ENCODE peak calls at places on chromosomes 4 and X, in six cellular contexts. V, Y, U, J, T and D are unnamed samples.

GRCh38 chr4:47714269-47714668 is 123.6 kb downstream of the CORIN start:
- DNase-seq in V (no peak), Y (no peak), U (no peak), J (no peak), T (no peak), D (no peak)

GRCh38 chr4:73589261-73589847 is 30.9 kb downstream of the RASSF6 start:
- DNase-seq in V (peak), Y (no peak), U (no peak), J (no peak), T (peak), D (no peak)

GRCh38 chrX:117985241-117985640 is 131.4 kb downstream of the KLHL13 start:
- DNase-seq in V (no peak), Y (peak), U (no peak), J (no peak), T (no peak), D (no peak)

GRCh38 chr4:21949073-21949457 is 493 bp upstream of the KCNIP4 start:
- DNase-seq in V (peak), Y (peak), U (no peak), J (peak), T (peak), D (no peak)

GRCh38 chr4:151485541-151486131 is 76.7 kb downstream of the FHIP1A start:
- DNase-seq in V (peak), Y (no peak), U (no peak), J (peak), T (no peak), D (no peak)

GRCh38 chr4:148664636-148665035 is 222.4 kb upstream of the NR3C2 start:
- DNase-seq in V (no peak), Y (no peak), U (no peak), J (no peak), T (no peak), D (no peak)

GRCh38 chr4:20383283-20383682 is 131.6 kb downstream of the SLIT2 start:
- DNase-seq in V (no peak), Y (no peak), U (no peak), J (no peak), T (no peak), D (no peak)

GRCh38 chr4:181874582-181874981 is 368.6 kb upstream of the TENM3 start:
- DNase-seq in V (no peak), Y (no peak), U (no peak), J (no peak), T (no peak), D (no peak)

GRCh38 chr4:128061566-128062536 is 739 bp downstream of the LARP1B start:
- DNase-seq in V (peak), Y (peak), U (peak), J (peak), T (peak), D (peak)

GRCh38 chr4:61301285-61301684 is 101.2 kb downstream of the ADGRL3 start:
- DNase-seq in V (no peak), Y (no peak), U (no peak), J (no peak), T (no peak), D (no peak)

GRCh38 chr4:124135409-124135813 is 577.1 kb downstream of the ANKRD50 start:
- DNase-seq in V (peak), Y (no peak), U (no peak), J (no peak), T (peak), D (no peak)

GRCh38 chrX:115233497-115234219 is at the start of gene LRCH2:
- DNase-seq in V (peak), Y (peak), U (peak), J (peak), T (peak), D (no peak)

GRCh38 chr4:143185253-143186107 is 763 bp downstream of the USP38 start:
- DNase-seq in V (peak), Y (peak), U (no peak), J (peak), T (peak), D (peak)

GRCh38 chr4:189046642-189047041 is 894.0 kb upstream of the FRG1 start:
- DNase-seq in V (peak), Y (peak), U (no peak), J (no peak), T (no peak), D (no peak)

GRCh38 chr4:80989921-80990544 is 40.5 kb upstream of the BMP3 start:
- DNase-seq in V (peak), Y (peak), U (peak), J (no peak), T (peak), D (no peak)

GRCh38 chr4:181685911-181686310 is 557.3 kb upstream of the TENM3 start:
- DNase-seq in V (peak), Y (no peak), U (no peak), J (no peak), T (peak), D (no peak)

GRCh38 chr4:26325191-26325590 is 4.4 kb downstream of the RBPJ start:
- DNase-seq in V (peak), Y (no peak), U (no peak), J (no peak), T (peak), D (no peak)

GRCh38 chrX:3697701-3698279 is 15.7 kb downstream of the PRKX start:
- DNase-seq in V (peak), Y (peak), U (peak), J (no peak), T (peak), D (no peak)

GRCh38 chr4:88791274-88791673 is 93.6 kb upstream of the NAP1L5 start:
- DNase-seq in V (peak), Y (no peak), U (no peak), J (no peak), T (peak), D (no peak)

GRCh38 chr4:52076731-52077130 is 25.6 kb downstream of the SPATA18 start:
- DNase-seq in V (no peak), Y (peak), U (no peak), J (peak), T (no peak), D (no peak)

GRCh38 chrX:25180242-25180641 is 164.5 kb upstream of the ARX start:
- DNase-seq in V (no peak), Y (no peak), U (no peak), J (no peak), T (no peak), D (no peak)